ENCODE peak calls at places on chromosomes 1 and 21, in ten cellular contexts. One of them, this sample, is unnamed.

GRCh38 chr1:33612877-33613487 is 140.5 kb downstream of the ZSCAN20 start:
- DNase-seq in foreskin fibroblast: peak
- DNase-seq in NCI-H748 treated with DMSO at 0.1 percent for 48 hours: peak
- DNase-seq in cardiac muscle cell: peak
- DNase-seq in adrenal gland: peak
- DNase-seq in amniotic stem cell: peak
- DNase-seq in heart left ventricle: peak
- DNase-seq in NCI-H2081 treated with DMSO at 0.1 percent for 48 hours: no peak
- DNase-seq in stromal cell of bone marrow: peak
- DNase-seq in GM12865: peak
- DNase-seq in this sample: peak

GRCh38 chr1:62070384-62071011 is 124.2 kb upstream of the L1TD1 start:
- DNase-seq in amniotic stem cell: no peak
- DNase-seq in adrenal gland: no peak
- DNase-seq in GM12865: no peak
- DNase-seq in foreskin fibroblast: peak
- DNase-seq in heart left ventricle: no peak
- DNase-seq in NCI-H748 treated with DMSO at 0.1 percent for 48 hours: no peak
- DNase-seq in cardiac muscle cell: peak
- DNase-seq in stromal cell of bone marrow: peak
- DNase-seq in NCI-H2081 treated with DMSO at 0.1 percent for 48 hours: no peak
- DNase-seq in this sample: no peak

GRCh38 chr21:25895565-25896205 is 160.9 kb downstream of the GABPA start:
- DNase-seq in foreskin fibroblast: peak
- DNase-seq in amniotic stem cell: peak
- DNase-seq in heart left ventricle: no peak
- DNase-seq in GM12865: peak
- DNase-seq in NCI-H748 treated with DMSO at 0.1 percent for 48 hours: peak
- DNase-seq in stromal cell of bone marrow: no peak
- DNase-seq in adrenal gland: no peak
- DNase-seq in cardiac muscle cell: peak
- DNase-seq in NCI-H2081 treated with DMSO at 0.1 percent for 48 hours: peak
- DNase-seq in this sample: no peak

GRCh38 chr1:58324551-58324950 is 222.0 kb downstream of the OMA1 start:
- DNase-seq in GM12865: no peak
- DNase-seq in cardiac muscle cell: no peak
- DNase-seq in NCI-H2081 treated with DMSO at 0.1 percent for 48 hours: no peak
- DNase-seq in NCI-H748 treated with DMSO at 0.1 percent for 48 hours: no peak
- DNase-seq in foreskin fibroblast: no peak
- DNase-seq in stromal cell of bone marrow: no peak
- DNase-seq in heart left ventricle: no peak
- DNase-seq in adrenal gland: no peak
- DNase-seq in amniotic stem cell: no peak
- DNase-seq in this sample: no peak

GRCh38 chr1:226185153-226186036 is 1.1 kb downstream of the ACBD3 start:
- DNase-seq in amniotic stem cell: no peak
- DNase-seq in heart left ventricle: no peak
- DNase-seq in GM12865: no peak
- DNase-seq in stromal cell of bone marrow: peak
- DNase-seq in NCI-H2081 treated with DMSO at 0.1 percent for 48 hours: no peak
- DNase-seq in cardiac muscle cell: peak
- DNase-seq in adrenal gland: no peak
- DNase-seq in NCI-H748 treated with DMSO at 0.1 percent for 48 hours: no peak
- DNase-seq in foreskin fibroblast: no peak
- DNase-seq in this sample: no peak

GRCh38 chr1:101365186-101365585 is 128.4 kb downstream of the S1PR1 start:
- DNase-seq in NCI-H748 treated with DMSO at 0.1 percent for 48 hours: no peak
- DNase-seq in GM12865: no peak
- DNase-seq in NCI-H2081 treated with DMSO at 0.1 percent for 48 hours: no peak
- DNase-seq in amniotic stem cell: no peak
- DNase-seq in heart left ventricle: no peak
- DNase-seq in foreskin fibroblast: peak
- DNase-seq in cardiac muscle cell: no peak
- DNase-seq in stromal cell of bone marrow: peak
- DNase-seq in adrenal gland: no peak
- DNase-seq in this sample: peak

GRCh38 chr21:25944672-25945213 is 210.0 kb downstream of the GABPA start:
- DNase-seq in foreskin fibroblast: peak
- DNase-seq in NCI-H2081 treated with DMSO at 0.1 percent for 48 hours: no peak
- DNase-seq in heart left ventricle: no peak
- DNase-seq in adrenal gland: no peak
- DNase-seq in amniotic stem cell: no peak
- DNase-seq in GM12865: no peak
- DNase-seq in cardiac muscle cell: no peak
- DNase-seq in NCI-H748 treated with DMSO at 0.1 percent for 48 hours: no peak
- DNase-seq in stromal cell of bone marrow: no peak
- DNase-seq in this sample: no peak

GRCh38 chr21:44756416-44757185 is 45.0 kb downstream of the UBE2G2 start:
- DNase-seq in cardiac muscle cell: no peak
- DNase-seq in GM12865: no peak
- DNase-seq in adrenal gland: no peak
- DNase-seq in stromal cell of bone marrow: no peak
- DNase-seq in heart left ventricle: no peak
- DNase-seq in amniotic stem cell: no peak
- DNase-seq in NCI-H748 treated with DMSO at 0.1 percent for 48 hours: no peak
- DNase-seq in foreskin fibroblast: peak
- DNase-seq in NCI-H2081 treated with DMSO at 0.1 percent for 48 hours: no peak
- DNase-seq in this sample: no peak

GRCh38 chr21:40386301-40386911 is 460.6 kb downstream of the DSCAM start:
- DNase-seq in stromal cell of bone marrow: no peak
- DNase-seq in cardiac muscle cell: peak
- DNase-seq in amniotic stem cell: peak
- DNase-seq in NCI-H2081 treated with DMSO at 0.1 percent for 48 hours: no peak
- DNase-seq in NCI-H748 treated with DMSO at 0.1 percent for 48 hours: peak
- DNase-seq in adrenal gland: peak
- DNase-seq in GM12865: peak
- DNase-seq in foreskin fibroblast: no peak
- DNase-seq in heart left ventricle: peak
- DNase-seq in this sample: no peak

GRCh38 chr1:213330281-213330680 is 279.2 kb downstream of the RPS6KC1 start:
- DNase-seq in NCI-H748 treated with DMSO at 0.1 percent for 48 hours: no peak
- DNase-seq in foreskin fibroblast: no peak
- DNase-seq in cardiac muscle cell: no peak
- DNase-seq in amniotic stem cell: no peak
- DNase-seq in heart left ventricle: no peak
- DNase-seq in adrenal gland: no peak
- DNase-seq in GM12865: no peak
- DNase-seq in stromal cell of bone marrow: no peak
- DNase-seq in NCI-H2081 treated with DMSO at 0.1 percent for 48 hours: no peak
- DNase-seq in this sample: no peak

GRCh38 chr1:201119826-201120225 is 7.2 kb downstream of the ASCL5 start:
- DNase-seq in stromal cell of bone marrow: no peak
- DNase-seq in heart left ventricle: no peak
- DNase-seq in NCI-H748 treated with DMSO at 0.1 percent for 48 hours: no peak
- DNase-seq in cardiac muscle cell: peak
- DNase-seq in foreskin fibroblast: no peak
- DNase-seq in amniotic stem cell: no peak
- DNase-seq in GM12865: no peak
- DNase-seq in adrenal gland: no peak
- DNase-seq in NCI-H2081 treated with DMSO at 0.1 percent for 48 hours: no peak
- DNase-seq in this sample: no peak

GRCh38 chr1:87968259-87968955 is 639.7 kb downstream of the LMO4 start:
- DNase-seq in NCI-H748 treated with DMSO at 0.1 percent for 48 hours: no peak
- DNase-seq in amniotic stem cell: no peak
- DNase-seq in stromal cell of bone marrow: peak
- DNase-seq in GM12865: no peak
- DNase-seq in cardiac muscle cell: peak
- DNase-seq in NCI-H2081 treated with DMSO at 0.1 percent for 48 hours: no peak
- DNase-seq in heart left ventricle: peak
- DNase-seq in adrenal gland: peak
- DNase-seq in foreskin fibroblast: peak
- DNase-seq in this sample: peak

GRCh38 chr1:196660912-196661311 is 9.1 kb downstream of the CFH start:
- DNase-seq in heart left ventricle: no peak
- DNase-seq in NCI-H2081 treated with DMSO at 0.1 percent for 48 hours: peak
- DNase-seq in cardiac muscle cell: peak
- DNase-seq in foreskin fibroblast: no peak
- DNase-seq in GM12865: peak
- DNase-seq in adrenal gland: no peak
- DNase-seq in amniotic stem cell: no peak
- DNase-seq in NCI-H748 treated with DMSO at 0.1 percent for 48 hours: peak
- DNase-seq in stromal cell of bone marrow: no peak
- DNase-seq in this sample: no peak

GRCh38 chr1:205301220-205301821 is 20.2 kb downstream of the NUAK2 start:
- DNase-seq in foreskin fibroblast: peak
- DNase-seq in heart left ventricle: no peak
- DNase-seq in NCI-H2081 treated with DMSO at 0.1 percent for 48 hours: no peak
- DNase-seq in NCI-H748 treated with DMSO at 0.1 percent for 48 hours: no peak
- DNase-seq in stromal cell of bone marrow: no peak
- DNase-seq in GM12865: no peak
- DNase-seq in cardiac muscle cell: peak
- DNase-seq in adrenal gland: no peak
- DNase-seq in amniotic stem cell: peak
- DNase-seq in this sample: peak

GRCh38 chr1:57017717-57018116 is 51.9 kb upstream of the C8B start:
- DNase-seq in NCI-H2081 treated with DMSO at 0.1 percent for 48 hours: no peak
- DNase-seq in amniotic stem cell: no peak
- DNase-seq in stromal cell of bone marrow: no peak
- DNase-seq in NCI-H748 treated with DMSO at 0.1 percent for 48 hours: no peak
- DNase-seq in adrenal gland: no peak
- DNase-seq in GM12865: peak
- DNase-seq in heart left ventricle: no peak
- DNase-seq in foreskin fibroblast: no peak
- DNase-seq in cardiac muscle cell: peak
- DNase-seq in this sample: no peak

GRCh38 chr1:156401681-156402081 is 32.7 kb downstream of the RHBG start:
- DNase-seq in NCI-H748 treated with DMSO at 0.1 percent for 48 hours: no peak
- DNase-seq in stromal cell of bone marrow: no peak
- DNase-seq in GM12865: no peak
- DNase-seq in cardiac muscle cell: no peak
- DNase-seq in heart left ventricle: no peak
- DNase-seq in NCI-H2081 treated with DMSO at 0.1 percent for 48 hours: no peak
- DNase-seq in adrenal gland: no peak
- DNase-seq in amniotic stem cell: no peak
- DNase-seq in foreskin fibroblast: no peak
- DNase-seq in this sample: no peak

GRCh38 chr1:47870946-47871750 is 126.0 kb downstream of the TRABD2B start:
- DNase-seq in heart left ventricle: no peak
- DNase-seq in amniotic stem cell: no peak
- DNase-seq in GM12865: no peak
- DNase-seq in NCI-H748 treated with DMSO at 0.1 percent for 48 hours: no peak
- DNase-seq in cardiac muscle cell: no peak
- DNase-seq in foreskin fibroblast: no peak
- DNase-seq in stromal cell of bone marrow: no peak
- DNase-seq in adrenal gland: no peak
- DNase-seq in NCI-H2081 treated with DMSO at 0.1 percent for 48 hours: no peak
- DNase-seq in this sample: no peak

GRCh38 chr1:182588460-182589396 is at the start of gene RNASEL:
- DNase-seq in NCI-H2081 treated with DMSO at 0.1 percent for 48 hours: no peak
- DNase-seq in adrenal gland: peak
- DNase-seq in foreskin fibroblast: peak
- DNase-seq in GM12865: peak
- DNase-seq in stromal cell of bone marrow: peak
- DNase-seq in cardiac muscle cell: peak
- DNase-seq in NCI-H748 treated with DMSO at 0.1 percent for 48 hours: no peak
- DNase-seq in amniotic stem cell: peak
- DNase-seq in heart left ventricle: peak
- DNase-seq in this sample: no peak

GRCh38 chr1:201166964-201167624 is 12.8 kb upstream of the TMEM9 start:
- DNase-seq in foreskin fibroblast: no peak
- DNase-seq in GM12865: no peak
- DNase-seq in stromal cell of bone marrow: no peak
- DNase-seq in NCI-H748 treated with DMSO at 0.1 percent for 48 hours: peak
- DNase-seq in amniotic stem cell: no peak
- DNase-seq in heart left ventricle: no peak
- DNase-seq in NCI-H2081 treated with DMSO at 0.1 percent for 48 hours: peak
- DNase-seq in cardiac muscle cell: no peak
- DNase-seq in adrenal gland: no peak
- DNase-seq in this sample: no peak

GRCh38 chr1:12456979-12457378 is 161.0 kb downstream of the DHRS3 start:
- DNase-seq in GM12865: no peak
- DNase-seq in cardiac muscle cell: peak
- DNase-seq in adrenal gland: no peak
- DNase-seq in NCI-H748 treated with DMSO at 0.1 percent for 48 hours: no peak
- DNase-seq in NCI-H2081 treated with DMSO at 0.1 percent for 48 hours: no peak
- DNase-seq in amniotic stem cell: no peak
- DNase-seq in heart left ventricle: no peak
- DNase-seq in foreskin fibroblast: no peak
- DNase-seq in stromal cell of bone marrow: no peak
- DNase-seq in this sample: peak

GRCh38 chr1:240094043-240094722 is 2.5 kb downstream of the FMN2 start:
- DNase-seq in NCI-H2081 treated with DMSO at 0.1 percent for 48 hours: no peak
- DNase-seq in adrenal gland: no peak
- DNase-seq in stromal cell of bone marrow: no peak
- DNase-seq in heart left ventricle: no peak
- DNase-seq in foreskin fibroblast: no peak
- DNase-seq in NCI-H748 treated with DMSO at 0.1 percent for 48 hours: no peak
- DNase-seq in GM12865: no peak
- DNase-seq in amniotic stem cell: no peak
- DNase-seq in cardiac muscle cell: no peak
- DNase-seq in this sample: no peak

GRCh38 chr1:212970085-212970484 is 19.7 kb downstream of the VASH2 start:
- DNase-seq in NCI-H748 treated with DMSO at 0.1 percent for 48 hours: no peak
- DNase-seq in NCI-H2081 treated with DMSO at 0.1 percent for 48 hours: no peak
- DNase-seq in foreskin fibroblast: no peak
- DNase-seq in amniotic stem cell: no peak
- DNase-seq in heart left ventricle: no peak
- DNase-seq in adrenal gland: no peak
- DNase-seq in GM12865: no peak
- DNase-seq in stromal cell of bone marrow: no peak
- DNase-seq in cardiac muscle cell: no peak
- DNase-seq in this sample: no peak

GRCh38 chr1:28449904-28450303 is 55.9 kb upstream of the RCC1 start:
- DNase-seq in stromal cell of bone marrow: peak
- DNase-seq in GM12865: peak
- DNase-seq in heart left ventricle: no peak
- DNase-seq in amniotic stem cell: peak
- DNase-seq in NCI-H2081 treated with DMSO at 0.1 percent for 48 hours: no peak
- DNase-seq in foreskin fibroblast: no peak
- DNase-seq in adrenal gland: no peak
- DNase-seq in cardiac muscle cell: peak
- DNase-seq in NCI-H748 treated with DMSO at 0.1 percent for 48 hours: no peak
- DNase-seq in this sample: peak

GRCh38 chr1:115665746-115666145 is 24.0 kb downstream of the VANGL1 start:
- DNase-seq in heart left ventricle: no peak
- DNase-seq in amniotic stem cell: no peak
- DNase-seq in foreskin fibroblast: no peak
- DNase-seq in cardiac muscle cell: no peak
- DNase-seq in stromal cell of bone marrow: no peak
- DNase-seq in GM12865: no peak
- DNase-seq in NCI-H748 treated with DMSO at 0.1 percent for 48 hours: no peak
- DNase-seq in NCI-H2081 treated with DMSO at 0.1 percent for 48 hours: no peak
- DNase-seq in adrenal gland: no peak
- DNase-seq in this sample: no peak

GRCh38 chr1:185998391-185998790 is 264.2 kb downstream of the HMCN1 start:
- DNase-seq in foreskin fibroblast: no peak
- DNase-seq in stromal cell of bone marrow: no peak
- DNase-seq in heart left ventricle: peak
- DNase-seq in NCI-H748 treated with DMSO at 0.1 percent for 48 hours: no peak
- DNase-seq in amniotic stem cell: no peak
- DNase-seq in GM12865: no peak
- DNase-seq in NCI-H2081 treated with DMSO at 0.1 percent for 48 hours: no peak
- DNase-seq in adrenal gland: no peak
- DNase-seq in cardiac muscle cell: no peak
- DNase-seq in this sample: no peak